ENCODE peak calls at places on chromosomes 11 and 22, in seven cellular contexts. C is prostate gland, Z is ovary, M is uterus, B is A549, D is body of pancreas, Q is spleen. F is an unnamed sample.
A peak's percentile ranks its signal among the peaks of the same experiment; 100 is the strongest.

GRCh38 chr11:121249039-121249663 is 43.4 kb upstream of the SC5D start:
- DNase-seq in B (peak; percentile 9), Z (peak; percentile 31), D (no peak), Q (no peak), C (no peak), M (no peak), F (no peak)

GRCh38 chr11:69210660-69211035 is 54.9 kb downstream of the SMIM38 start:
- DNase-seq in C (no peak), D (no peak), B (no peak), Q (peak; percentile 54), Z (no peak), M (no peak), F (peak; percentile 45)

GRCh38 chr11:32267679-32268187 is 167.6 kb downstream of the WT1 start:
- DNase-seq in Z (no peak), D (no peak), Q (no peak), C (no peak), M (no peak), B (no peak), F (no peak)

GRCh38 chr22:45441158-45441557 is 27.7 kb downstream of the RIBC2 start:
- DNase-seq in D (peak; percentile 44), B (peak; percentile 57), C (peak; percentile 57), Q (no peak), Z (peak; percentile 80), M (peak; percentile 73), F (peak; percentile 84)

GRCh38 chr11:45354976-45355705 is 69.0 kb upstream of the SYT13 start:
- DNase-seq in Q (peak; percentile 91), M (peak; percentile 89), D (peak; percentile 89), Z (peak; percentile 93), B (peak; percentile 75), C (peak; percentile 60), F (peak; percentile 94)

GRCh38 chr22:39928556-39929401 is 27.9 kb downstream of the GRAP2 start:
- DNase-seq in M (no peak), B (no peak), Q (no peak), C (no peak), Z (no peak), D (no peak), F (no peak)

GRCh38 chr11:77747381-77747969 is 73.0 kb downstream of the RSF1 start:
- DNase-seq in Z (no peak), B (no peak), M (no peak), Q (no peak), D (no peak), C (no peak), F (no peak)

GRCh38 chr11:120590472-120590871 is 78.9 kb downstream of the GRIK4 start:
- DNase-seq in B (no peak), C (no peak), Z (no peak), M (no peak), Q (peak; percentile 3), D (no peak), F (no peak)

GRCh38 chr11:64632237-64632636 is 41.2 kb downstream of the SLC22A12 start:
- DNase-seq in Q (no peak), D (no peak), M (no peak), B (no peak), C (no peak), Z (no peak), F (no peak)

GRCh38 chr11:64628596-64628995 is 37.6 kb downstream of the SLC22A12 start:
- DNase-seq in B (no peak), M (no peak), D (no peak), Q (no peak), C (no peak), Z (no peak), F (no peak)

GRCh38 chr11:64629103-64629502 is 38.1 kb downstream of the SLC22A12 start:
- DNase-seq in Z (no peak), D (no peak), Q (no peak), B (no peak), M (no peak), C (no peak), F (no peak)

GRCh38 chr11:64631675-64632074 is 40.7 kb downstream of the SLC22A12 start:
- DNase-seq in B (no peak), M (no peak), C (no peak), Z (no peak), D (no peak), Q (no peak), F (no peak)

DNA sequence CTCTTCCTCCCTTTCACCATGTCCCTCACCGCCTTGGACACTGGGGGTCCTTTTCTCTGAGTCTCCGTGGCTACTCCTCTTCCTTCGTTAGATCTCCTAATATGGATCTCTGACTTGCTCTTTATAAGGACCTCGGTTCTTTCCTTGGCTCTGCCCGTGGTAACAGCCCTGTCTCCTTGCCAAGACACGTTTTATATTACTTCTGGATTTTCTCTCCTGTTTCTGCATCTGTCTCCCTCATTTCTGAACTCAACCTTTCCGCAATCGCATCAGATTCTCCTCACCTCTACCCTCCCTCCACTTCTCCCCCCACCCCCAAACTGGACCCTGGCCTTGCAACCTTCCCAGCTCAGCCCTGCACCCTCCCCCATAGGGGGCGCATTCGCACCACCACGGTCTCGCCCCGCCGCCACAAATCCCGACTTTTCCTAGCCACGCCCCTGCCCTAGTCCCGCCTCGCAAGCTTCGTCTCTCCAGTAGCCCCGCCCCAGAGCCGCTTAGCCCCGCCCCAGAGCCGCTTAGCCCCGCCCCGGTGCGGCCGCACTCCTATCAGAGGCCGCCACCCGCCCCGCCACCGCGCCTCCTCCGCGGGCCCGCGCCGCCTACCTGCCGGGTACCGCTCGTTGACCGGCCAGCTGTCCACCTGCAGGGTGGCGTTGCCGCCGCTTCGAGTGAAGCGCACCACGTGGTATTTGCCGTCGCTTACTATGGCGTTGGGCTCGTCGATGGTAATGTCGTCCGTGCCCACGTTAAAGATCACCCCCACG is 39.0 kb downstream of the SLC22A12 start:
- DNase-seq in B (peak; percentile 56), D (peak; percentile 37), Z (no peak), M (peak; percentile 62), C (no peak), Q (no peak), F (peak; percentile 91)
- H3K4me3 ChIP-seq in B (no peak overlapping the region), D (no peak overlapping the region), Z (no peak overlapping the region), M (no peak overlapping the region), C (no peak overlapping the region), Q (no peak overlapping the region), F (peak overlapping the region; percentile 13)

DNA sequence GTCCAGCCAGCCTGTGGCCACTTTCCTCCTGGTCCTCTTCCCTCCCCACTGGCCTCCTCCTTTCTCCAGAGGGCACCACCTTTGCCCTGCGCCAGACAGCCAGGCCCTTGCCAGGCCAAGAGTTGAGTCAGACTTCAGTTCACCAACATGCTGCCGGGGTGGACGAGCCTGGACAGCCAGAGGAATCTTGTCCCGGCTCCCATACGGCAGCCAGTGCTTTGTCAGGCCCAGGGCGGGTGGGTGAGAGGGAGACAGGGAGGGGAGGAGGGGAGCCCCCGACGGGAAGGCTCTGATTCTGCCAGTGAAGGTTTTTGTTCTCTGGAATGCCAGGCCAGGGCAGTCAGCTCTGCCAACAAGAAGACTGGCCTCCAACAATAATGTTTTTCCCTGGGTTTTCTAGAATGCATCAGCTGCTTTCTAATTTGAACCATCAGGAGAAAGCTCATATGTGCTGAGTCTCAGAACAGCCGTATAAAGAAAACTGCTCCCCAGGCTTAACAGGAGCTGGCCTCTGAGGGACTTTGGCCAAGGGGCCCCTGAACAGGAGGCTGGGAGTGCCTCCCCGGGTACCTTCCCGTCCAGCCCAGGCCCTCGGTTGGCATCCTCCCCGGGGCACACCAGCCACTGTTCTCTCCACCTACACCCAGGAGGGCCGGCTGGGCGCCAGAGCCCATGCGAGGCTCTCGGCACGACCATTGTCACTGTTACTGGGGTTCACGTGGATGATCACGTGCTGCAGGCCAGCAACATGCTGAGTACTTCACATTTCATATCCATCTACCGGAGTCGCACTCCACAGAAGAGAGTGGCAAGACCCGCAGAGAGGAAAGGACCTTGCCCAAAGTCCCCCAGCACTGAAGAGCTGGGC is 28.6 kb downstream of the LIF start:
- DNase-seq in M (no peak), C (no peak), B (no peak), D (no peak), Q (no peak), Z (no peak), F (no peak)
- H3K4me1 ChIP-seq in M (no peaks in the 10 kb centered on the region), C (no peaks in the 10 kb centered on the region), B (peaks cover 57% of the 10 kb centered on the region), D (peaks cover 5% of the 10 kb centered on the region), Q (peaks cover 16% of the 10 kb centered on the region), Z (no peaks in the 10 kb centered on the region), F (no peaks in the 10 kb centered on the region)

GRCh38 chr11:17351510-17352176 is at the start of gene NCR3LG1:
- DNase-seq in M (peak; percentile 69), B (peak; percentile 45), Z (peak; percentile 88), D (peak; percentile 46), C (peak; percentile 23), Q (peak; percentile 91), F (peak; percentile 86)

GRCh38 chr11:17354070-17354924 is 2.7 kb downstream of the NCR3LG1 start:
- DNase-seq in Q (no peak), D (peak; percentile 69), B (peak; percentile 80), M (peak; percentile 63), Z (peak; percentile 70), C (peak; percentile 47), F (peak; percentile 72)

GRCh38 chr11:17352925-17353227 is 1.3 kb downstream of the NCR3LG1 start:
- DNase-seq in M (peak; percentile 31), B (peak; percentile 59), C (peak; percentile 36), Q (peak; percentile 86), Z (peak; percentile 49), D (peak; percentile 36), F (peak; percentile 69)

GRCh38 chr11:17351171-17351509 is 460 bp upstream of the NCR3LG1 start:
- DNase-seq in B (peak; percentile 16), C (no peak), D (no peak), Q (no peak), M (no peak), Z (no peak), F (no peak)

DNA sequence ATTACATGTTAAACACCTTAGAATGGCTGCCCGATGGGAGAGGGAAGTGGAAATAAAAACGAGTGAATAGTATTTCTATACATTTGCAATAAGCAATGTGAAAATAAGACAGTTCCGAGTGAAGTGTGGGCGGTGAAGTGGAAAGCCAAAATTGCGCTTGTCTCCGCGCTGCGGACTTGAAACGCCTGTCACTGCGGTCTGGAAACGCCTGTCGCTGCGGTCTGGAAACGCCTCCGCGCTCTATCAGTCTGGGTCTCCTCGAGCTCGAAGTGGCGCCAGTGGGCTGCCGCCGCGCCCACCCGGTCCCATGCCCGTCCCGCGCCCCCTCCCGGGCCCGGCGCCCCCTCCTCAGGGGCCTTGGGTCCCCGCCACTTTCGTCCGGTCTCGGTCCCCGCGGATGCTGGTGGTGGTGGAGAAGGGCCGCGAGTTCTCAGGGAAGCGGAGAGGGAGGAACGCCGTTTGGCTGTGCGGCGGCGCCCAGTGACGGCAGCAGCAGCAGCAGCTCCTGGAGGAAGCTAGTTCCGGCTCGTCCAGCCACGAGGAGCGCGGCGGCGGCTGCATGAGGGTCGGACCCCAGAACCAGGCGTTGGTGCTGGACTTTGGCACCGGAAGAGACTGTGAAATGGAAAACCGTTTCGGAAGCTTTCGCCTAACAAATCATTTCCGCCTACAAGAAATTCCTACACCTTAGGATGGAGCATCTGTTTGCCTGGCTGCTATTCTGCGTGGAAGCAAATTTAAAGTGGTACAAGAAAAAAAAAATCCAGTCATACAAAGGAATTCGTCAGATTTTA is 1.8 kb downstream of the NCR3LG1 start:
- DNase-seq in B (peak; percentile 91), Z (peak; percentile 73), M (peak; percentile 56), C (peak; percentile 44), Q (peak; percentile 88), D (peak; percentile 68), F (peak; percentile 87)
- TF ChIP-seq POLR2A in B (peak; percentile 44), Z (peak; percentile 42), M (no peak), C (no peak), Q (no peak), D (peak; percentile 50), F (no peak)

GRCh38 chr11:10658621-10659338 is 34.8 kb downstream of the IRAG1 start:
- DNase-seq in M (no peak), D (no peak), C (no peak), Q (no peak), Z (no peak), B (no peak), F (peak; percentile 70)

GRCh38 chr11:10659339-10660216 is 34.0 kb downstream of the IRAG1 start:
- DNase-seq in Q (no peak), M (peak; percentile 84), B (peak; percentile 84), Z (peak; percentile 58), D (no peak), C (no peak), F (peak; percentile 88)

GRCh38 chr11:10655227-10655626 is 38.3 kb downstream of the IRAG1 start:
- DNase-seq in Q (no peak), M (no peak), Z (no peak), C (no peak), B (no peak), D (no peak), F (no peak)

GRCh38 chr11:10655931-10656576 is 37.5 kb downstream of the IRAG1 start:
- DNase-seq in M (no peak), D (no peak), C (no peak), Q (no peak), B (no peak), Z (no peak), F (peak; percentile 32)

DNA sequence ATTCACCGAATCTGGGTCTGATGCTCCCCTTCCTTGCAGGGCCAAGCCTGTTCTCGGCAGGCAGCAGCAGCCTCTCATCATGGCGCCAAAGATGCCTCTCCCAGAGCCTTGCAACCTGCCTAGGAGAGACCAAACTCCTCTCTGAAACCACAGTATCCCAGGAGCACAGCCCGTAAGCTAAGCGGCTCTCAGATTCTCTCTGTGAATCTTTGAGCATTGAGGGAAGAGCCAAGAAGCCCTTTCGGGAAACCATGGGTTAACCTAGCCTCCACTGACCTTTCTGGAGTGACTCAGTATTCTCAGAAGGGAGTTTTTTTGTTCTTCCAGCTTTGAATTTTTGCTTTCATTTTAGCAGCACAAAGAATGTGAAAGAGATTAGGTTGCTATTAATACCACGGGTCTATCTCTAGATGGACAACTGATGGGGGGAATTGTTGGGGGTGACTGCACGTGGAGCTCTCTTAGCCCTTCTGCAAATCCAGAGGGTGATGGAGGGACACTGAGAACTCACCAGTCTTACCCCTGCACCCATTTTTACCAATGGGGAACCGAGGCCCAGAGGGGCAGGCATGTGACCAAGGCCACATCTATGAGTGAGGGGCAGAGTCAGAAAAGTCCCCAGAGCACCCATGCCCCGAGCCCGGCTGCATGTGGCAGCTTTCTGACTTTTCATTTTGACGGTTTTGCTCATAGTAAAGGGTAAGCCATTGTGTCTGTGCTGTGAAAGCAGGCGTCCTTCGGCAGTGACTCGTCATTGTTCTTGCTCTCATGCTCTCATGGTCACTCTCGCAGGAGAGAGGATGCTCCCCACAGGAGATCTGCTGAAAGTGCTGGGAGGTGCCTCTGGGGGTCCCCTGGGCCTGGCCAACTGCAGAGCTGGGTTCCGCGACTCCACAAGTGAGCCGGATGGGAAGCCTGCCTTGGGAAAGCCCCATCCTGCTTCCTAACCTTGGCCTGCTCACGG is 36.0 kb downstream of the IRAG1 start:
- DNase-seq in Z (no peak), M (no peak), Q (no peak), C (no peak), B (peak; percentile 25), D (no peak), F (peak; percentile 69)
- H3K4me3 ChIP-seq in Z (no peak overlapping the region), M (no peak overlapping the region), Q (no peak overlapping the region), C (no peak overlapping the region), B (no peak overlapping the region), D (no peak overlapping the region), F (no peak overlapping the region)

F was measured in sigmoid colon.